ENCODE peak calls at places on chromosomes 5 and 9, in four cellular contexts. R is K562, J is GM12878, Y is HepG2. S is an unnamed sample.

GRCh38 chr9:109012009-109012875 is 1.1 kb downstream of the CTNNAL1 start:
- DNase-seq in J (no peak), R (peak), Y (peak), S (peak)

GRCh38 chr9:28082671-28083070 is 509.4 kb upstream of the C9orf72 start:
- DNase-seq in R (no peak), J (no peak), Y (no peak), S (no peak)

GRCh38 chr5:38112930-38113329 is 145.4 kb upstream of the EGFLAM start:
- DNase-seq in J (no peak), Y (no peak), R (no peak), S (no peak)

GRCh38 chr9:127628644-127629467 is 16.8 kb downstream of the STXBP1 start:
- DNase-seq in R (peak), J (no peak), Y (no peak), S (no peak)

GRCh38 chr5:66892715-66893114 is 296.5 kb downstream of the MAST4 start:
- DNase-seq in J (no peak), R (no peak), Y (no peak), S (no peak)

GRCh38 chr5:135184646-135185045 is 150.6 kb upstream of the PITX1 start:
- DNase-seq in J (no peak), Y (no peak), R (no peak), S (no peak)

GRCh38 chr9:136596630-136597031 is 50.8 kb upstream of the NOTCH1 start:
- DNase-seq in Y (peak), R (no peak), J (no peak), S (no peak)

GRCh38 chr5:53922508-53923498 is 362.4 kb downstream of the NDUFS4 start:
- DNase-seq in Y (no peak), R (no peak), J (no peak), S (no peak)

GRCh38 chr9:94805585-94805984 is 79.1 kb downstream of the AOPEP start:
- DNase-seq in Y (no peak), J (peak), R (no peak), S (no peak)

GRCh38 chr9:100856238-100856637 is 172.3 kb upstream of the PLPPR1 start:
- DNase-seq in J (no peak), Y (no peak), R (no peak), S (no peak)

GRCh38 chr5:179699640-179700298 is 1.0 kb downstream of the CANX start:
- DNase-seq in Y (peak), R (peak), J (no peak), S (peak)

GRCh38 chr5:102753889-102754498 is 1.1 kb upstream of the PAM start:
- DNase-seq in Y (no peak), R (no peak), J (no peak), S (no peak)

GRCh38 chr9:79061766-79062165 is 510.0 kb upstream of the TLE4 start:
- DNase-seq in R (no peak), Y (no peak), J (no peak), S (no peak)

GRCh38 chr5:1769752-1770442 is 29.7 kb downstream of the MRPL36 start:
- DNase-seq in J (no peak), R (no peak), Y (no peak), S (no peak)

DNA sequence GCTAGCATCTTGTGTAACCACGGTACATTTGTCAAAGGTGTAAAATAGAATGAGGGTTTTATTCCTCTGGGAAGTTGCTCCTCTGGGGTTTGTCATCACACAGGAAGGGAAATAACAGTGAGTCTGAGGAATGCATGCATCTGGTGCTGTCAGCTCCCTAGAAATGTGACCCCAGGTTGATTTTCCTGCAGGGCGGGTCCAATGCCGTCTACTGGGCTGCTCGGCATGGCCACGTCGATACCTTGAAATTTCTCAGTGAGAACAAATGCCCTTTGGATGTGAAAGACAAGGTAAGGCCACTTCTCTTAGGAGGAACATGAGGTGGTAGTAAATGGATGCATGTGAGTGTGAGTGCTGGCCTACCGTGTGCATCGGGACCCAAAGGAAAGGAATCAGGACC is 78.8 kb upstream of the CTSL start:
- DNase-seq in R (no peak), J (no peak), Y (no peak), S (no peak)
- TF ChIP-seq TARDBP in R (no peak), J (no peak), Y (no peak), S (no peak)

DNA sequence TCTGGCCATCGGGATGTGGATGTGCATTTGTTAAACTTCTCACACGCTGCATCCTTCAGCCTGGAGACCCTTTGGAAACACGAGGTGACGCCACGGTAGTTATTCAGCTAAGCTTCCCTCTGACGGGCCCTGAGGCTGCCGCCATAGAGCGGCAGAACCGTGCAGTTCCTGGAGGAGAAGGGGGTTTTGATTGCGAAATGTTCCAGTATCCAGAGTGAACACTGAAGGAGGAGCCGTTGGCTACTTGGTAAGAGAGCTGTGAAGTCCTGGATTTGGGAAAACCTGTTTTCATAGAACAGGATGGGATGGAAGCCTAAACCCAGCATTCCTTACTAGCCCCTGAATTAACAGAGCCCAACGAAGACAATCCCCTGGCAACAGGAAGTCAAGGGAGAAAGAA is 23.0 kb upstream of the EXOC3 start:
- DNase-seq in R (no peak), J (no peak), Y (no peak), S (no peak)
- TF ChIP-seq BHLHE40 in R (no peak), J (no peak), Y (no peak), S (no peak)

DNA sequence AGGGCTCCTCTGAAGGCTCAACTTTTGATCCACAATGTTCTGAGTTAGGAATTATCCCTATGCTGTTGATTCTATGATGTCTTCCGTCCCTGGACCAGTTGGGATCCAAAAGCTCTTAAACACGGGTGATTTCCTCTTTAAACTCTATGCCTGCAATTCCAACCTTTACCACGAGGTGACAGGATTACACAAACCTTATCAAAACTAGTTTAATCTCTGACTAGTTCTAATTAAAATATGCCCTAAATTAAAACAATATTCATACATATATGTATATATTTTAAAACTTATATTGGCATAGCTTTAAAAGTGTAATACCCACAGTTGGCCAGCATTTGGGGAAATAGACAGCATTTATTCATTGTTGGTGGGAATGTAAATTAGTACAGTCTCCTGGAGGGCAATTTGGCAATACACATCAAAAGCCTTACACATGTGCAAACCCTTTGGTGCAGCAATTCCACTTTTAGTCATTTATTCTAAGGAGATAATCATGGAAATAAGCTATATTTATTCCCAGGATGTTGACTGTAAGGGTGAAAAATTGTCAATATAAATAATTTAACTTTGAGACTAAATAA is 51.6 kb upstream of the PHYKPL start:
- DNase-seq in Y (no peak), J (no peak), R (peak), S (no peak)
- TF ChIP-seq FOXK2 in Y (no peak), J (no peak), R (no peak), S (no peak)

DNA sequence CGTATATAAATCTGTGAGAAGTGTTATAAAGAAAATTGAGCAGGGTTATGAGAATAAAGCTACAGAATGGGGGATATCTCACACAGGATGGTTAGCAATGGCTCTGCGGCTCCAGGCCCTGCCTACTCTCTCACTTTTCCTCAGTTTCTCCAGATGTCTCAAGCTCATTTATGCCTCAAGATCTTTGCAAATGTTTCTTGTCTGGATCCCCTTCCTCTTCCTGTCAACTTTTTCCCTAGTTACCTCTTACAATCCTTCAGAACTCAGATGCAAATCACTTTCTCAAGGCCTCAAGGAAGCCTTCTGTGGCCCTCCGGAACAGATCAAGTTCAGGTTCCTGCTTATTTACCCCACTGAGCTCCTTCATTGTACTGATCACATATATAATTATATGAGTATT is 386.4 kb downstream of the RAB3C start:
- DNase-seq in Y (no peak), J (no peak), R (no peak), S (no peak)
- TF ChIP-seq TARDBP in Y (no peak), J (no peak), R (no peak), S (no peak)

DNA sequence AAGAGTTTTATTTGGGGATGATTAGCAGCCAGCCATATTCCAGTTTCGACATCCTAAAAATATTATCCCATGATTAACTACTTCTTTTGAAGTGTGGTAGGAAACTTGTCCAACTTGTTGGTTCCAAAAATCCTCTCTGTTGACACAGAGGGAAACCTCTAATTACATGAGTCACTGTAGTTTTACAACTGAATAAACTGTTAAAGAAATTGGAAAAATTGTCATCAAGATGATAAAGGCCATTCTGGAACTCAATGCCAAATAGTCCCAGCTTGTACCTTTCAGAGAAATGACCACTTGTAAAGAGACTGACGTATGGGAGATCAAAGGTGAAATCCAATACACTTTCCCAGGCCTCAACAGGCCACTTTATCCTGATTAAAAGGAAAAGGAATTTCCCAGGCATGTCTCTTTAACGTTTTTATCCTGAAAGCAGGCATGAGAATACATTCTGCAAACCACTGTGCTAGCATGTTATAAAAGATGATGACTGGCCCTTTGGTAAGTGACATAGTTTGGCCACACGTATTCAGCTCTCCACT is 261.6 kb downstream of the GLIS3 start:
- DNase-seq in J (no peak), Y (no peak), R (no peak), S (no peak)
- TF ChIP-seq BHLHE40 in J (no peak), Y (no peak), R (no peak), S (no peak)

GRCh38 chr9:111362526-111362925 is 32.5 kb upstream of the OR2K2 start:
- DNase-seq in Y (no peak), J (no peak), R (no peak), S (no peak)

GRCh38 chr9:111352545-111352944 is 22.5 kb upstream of the OR2K2 start:
- DNase-seq in J (no peak), R (no peak), Y (peak), S (no peak)

GRCh38 chr9:111360881-111361280 is 30.9 kb upstream of the OR2K2 start:
- DNase-seq in J (peak), Y (no peak), R (no peak), S (no peak)

GRCh38 chr9:111356567-111357244 is 26.7 kb upstream of the OR2K2 start:
- DNase-seq in R (peak), Y (no peak), J (no peak), S (no peak)
- TF ChIP-seq FOXK2 in R (no peak), Y (no peak), J (no peak), S (no peak)

S was measured in HEK293T.